ENCODE peak calls at places on chromosome 21, in five cellular contexts. A is Daoy, I is lung microvascular endothelial cell, F is Kasumi-1, Q is T-helper 2 cell. O is an unnamed sample.

GRCh38 chr21:29920938-29921337 is 18.9 kb downstream of the GRIK1 start:
- DNase-seq in A (no peak), I (no peak), F (no peak), Q (no peak), O (no peak)

GRCh38 chr21:36589352-36589971 is 109.5 kb upstream of the SIM2 start:
- DNase-seq in A (peak; percentile 72), I (peak; percentile 60), F (peak; percentile 40), Q (no peak), O (no peak)

GRCh38 chr21:17602874-17603273 is 9.8 kb downstream of the BTG3 start:
- DNase-seq in A (peak; percentile 49), I (no peak), F (peak; percentile 9), Q (no peak), O (no peak)

GRCh38 chr21:37710555-37711293 is 205.5 kb downstream of the KCNJ6 start:
- DNase-seq in A (no peak), I (peak; percentile 13), F (no peak), Q (no peak), O (no peak)

GRCh38 chr21:19844334-19844733 is 1153.9 kb upstream of the NCAM2 start:
- DNase-seq in A (no peak), I (no peak), F (no peak), Q (no peak), O (no peak)

GRCh38 chr21:32507342-32507919 is 77.9 kb downstream of the TCP10L start:
- DNase-seq in A (no peak), I (no peak), F (no peak), Q (no peak), O (peak; percentile 2)

GRCh38 chr21:35284199-35284598 is 235.1 kb upstream of the RUNX1 start:
- DNase-seq in A (no peak), I (no peak), F (no peak), Q (no peak), O (peak; percentile 57)

GRCh38 chr21:45539796-45540600 is 2.2 kb downstream of the SLC19A1 start:
- DNase-seq in A (no peak), I (no peak), F (no peak), Q (peak; percentile 1), O (peak; percentile 22)

GRCh38 chr21:44347911-44348451 is 5.4 kb upstream of the TRPM2 start:
- DNase-seq in A (no peak), I (no peak), F (no peak), Q (no peak), O (no peak)

GRCh38 chr21:36835383-36835795 is 131.1 kb downstream of the HLCS start:
- DNase-seq in A (no peak), I (no peak), F (no peak), Q (no peak), O (no peak)

GRCh38 chr21:26832513-26832912 is 12.7 kb downstream of the ADAMTS1 start:
- DNase-seq in A (no peak), I (no peak), F (no peak), Q (no peak), O (no peak)

GRCh38 chr21:15442743-15443142 is 287.0 kb upstream of the USP25 start:
- DNase-seq in A (no peak), I (no peak), F (no peak), Q (no peak), O (no peak)

GRCh38 chr21:37119421-37120218 is 46.6 kb downstream of the TTC3 start:
- DNase-seq in A (no peak), I (peak; percentile 1), F (peak; percentile 1), Q (no peak), O (no peak)

GRCh38 chr21:43353282-43354010 is 73.5 kb downstream of the SIK1 start:
- DNase-seq in A (no peak), I (no peak), F (no peak), Q (no peak), O (no peak)

GRCh38 chr21:37266515-37267221 is 466 bp downstream of the VPS26C start:
- DNase-seq in A (peak; percentile 61), I (peak; percentile 43), F (peak; percentile 42), Q (no peak), O (peak; percentile 73)

GRCh38 chr21:36587388-36587787 is 107.5 kb upstream of the CLDN14 start:
- DNase-seq in A (peak; percentile 41), I (no peak), F (no peak), Q (no peak), O (no peak)

GRCh38 chr21:33661146-33661545 is 18.8 kb downstream of the ITSN1 start:
- DNase-seq in A (no peak), I (no peak), F (no peak), Q (no peak), O (no peak)

GRCh38 chr21:44454747-44455523 is at the start of gene LRRC3:
- DNase-seq in A (peak; percentile 87), I (peak; percentile 92), F (peak; percentile 48), Q (peak; percentile 78), O (peak; percentile 88)

GRCh38 chr21:45640888-45641479 is 2.5 kb upstream of the PCBP3 start:
- DNase-seq in A (peak; percentile 92), I (peak; percentile 38), F (no peak), Q (no peak), O (peak; percentile 35)

GRCh38 chr21:43907751-43908150 is 42.7 kb downstream of the AGPAT3 start:
- DNase-seq in A (no peak), I (no peak), F (no peak), Q (no peak), O (no peak)

GRCh38 chr21:30463713-30464112 is 16.5 kb downstream of the KRTAP19-1 start:
- DNase-seq in A (peak; percentile 22), I (no peak), F (peak; percentile 63), Q (no peak), O (no peak)

GRCh38 chr21:36337099-36337509 is 17.1 kb downstream of the MORC3 start:
- DNase-seq in A (peak; percentile 63), I (no peak), F (no peak), Q (no peak), O (no peak)

GRCh38 chr21:44957901-44958451 is 18.1 kb downstream of the SLX9 start:
- DNase-seq in A (no peak), I (no peak), F (no peak), Q (no peak), O (no peak)

GRCh38 chr21:15617968-15618367 is 111.8 kb upstream of the USP25 start:
- DNase-seq in A (peak; percentile 3), I (peak; percentile 66), F (no peak), Q (no peak), O (no peak)